ENCODE peak calls at places on chromosomes 7 and 10, in seven cellular contexts. E is endothelial cell; I is germinal center; D is pulmonary artery endothelial cell; F is natural killer cell; O is NCI-H146; Q is stimulated activated naive B cell treated with anti-CD40 and anti-IgM and Interleukin-4, amounts not matched to agents 10 μg/mL and 1 μg/mL and 100 μg/mL, for 72 hours. B is an unnamed sample.

GRCh38 chr10:79159785-79160184 is 91.0 kb downstream of the ZMIZ1 start:
- DNase-seq in F (no peak), I (no peak), Q (no peak), O (no peak), E (no peak), D (no peak), B (peak)

GRCh38 chr7:22255342-22255741 is 101.6 kb downstream of the RAPGEF5 start:
- DNase-seq in E (no peak), F (no peak), Q (no peak), D (no peak), O (no peak), I (no peak), B (no peak)

GRCh38 chr10:122981066-122981464 is 864 bp downstream of the PSTK start:
- DNase-seq in F (no peak), Q (no peak), D (peak), O (peak), I (peak), E (no peak), B (peak)

GRCh38 chr10:62582804-62583208 is 208.6 kb downstream of the ZNF365 start:
- DNase-seq in E (no peak), F (no peak), Q (no peak), I (no peak), D (no peak), O (no peak), B (no peak)

GRCh38 chr10:82041018-82041417 is 166.0 kb downstream of the NRG3 start:
- DNase-seq in F (no peak), O (no peak), E (no peak), D (no peak), I (no peak), Q (no peak), B (no peak)

GRCh38 chr7:18276380-18276779 is 219.2 kb upstream of the HDAC9 start:
- DNase-seq in I (no peak), O (no peak), Q (no peak), F (no peak), E (no peak), D (no peak), B (peak)

GRCh38 chr10:17788646-17789045 is 20.5 kb upstream of the MRC1 start:
- DNase-seq in E (no peak), Q (no peak), I (no peak), D (no peak), O (no peak), F (no peak), B (no peak)

GRCh38 chr7:77931841-77932240 is 133.3 kb downstream of the PHTF2 start:
- DNase-seq in I (no peak), D (no peak), O (no peak), E (no peak), Q (no peak), F (no peak), B (no peak)

GRCh38 chr7:113629244-113629643 is 289.6 kb downstream of the PPP1R3A start:
- DNase-seq in I (no peak), O (no peak), Q (no peak), D (no peak), F (no peak), E (no peak), B (no peak)

GRCh38 chr7:129401968-129402860 is 32.0 kb upstream of the STRIP2 start:
- DNase-seq in F (no peak), I (no peak), Q (no peak), O (no peak), E (no peak), D (no peak), B (no peak)

GRCh38 chr10:97923476-97923875 is 73.8 kb downstream of the GOLGA7B start:
- DNase-seq in E (no peak), Q (no peak), F (no peak), D (no peak), I (no peak), O (no peak), B (no peak)

GRCh38 chr7:115293628-115294236 is 371.8 kb downstream of the MDFIC start:
- DNase-seq in D (no peak), O (no peak), F (no peak), E (no peak), I (no peak), Q (no peak), B (no peak)

GRCh38 chr7:921071-921461 is 33.4 kb downstream of the ADAP1 start:
- DNase-seq in D (no peak), O (no peak), E (no peak), I (no peak), F (peak), Q (no peak), B (no peak)

GRCh38 chr7:130891254-130892094 is 157.5 kb upstream of the KLF14 start:
- DNase-seq in E (no peak), Q (no peak), O (no peak), I (no peak), D (peak), F (no peak), B (no peak)

GRCh38 chr7:44980393-44981034 is 1.7 kb upstream of the MYO1G start:
- DNase-seq in Q (peak), E (no peak), O (no peak), I (no peak), D (no peak), F (no peak), B (no peak)

GRCh38 chr10:114684822-114685209 is 26.7 kb upstream of the ABLIM1 start:
- DNase-seq in F (no peak), Q (no peak), E (no peak), D (peak), O (peak), I (no peak), B (no peak)

GRCh38 chr7:69840248-69840647 is 242.0 kb downstream of the AUTS2 start:
- DNase-seq in Q (no peak), O (no peak), E (no peak), D (no peak), I (no peak), F (no peak), B (no peak)

GRCh38 chr7:142940968-142941535 is 1.8 kb downstream of the LLCFC1 start:
- DNase-seq in D (no peak), I (no peak), F (no peak), Q (no peak), E (no peak), O (no peak), B (no peak)

GRCh38 chr10:49109669-49110335 is 5.5 kb downstream of the VSTM4 start:
- DNase-seq in O (peak), Q (no peak), E (no peak), D (no peak), F (no peak), I (no peak), B (peak)